ENCODE peak calls at places on chromosomes 1 and 21, in six cellular contexts. L is IMR-90, T is breast epithelium, O is ovary, P is K562, R is GM12891. M is an unnamed sample.

GRCh38 chr1:8077602-8078001 is 51.5 kb upstream of the ERRFI1 start:
- DNase-seq in R (no peak), P (peak), T (no peak), L (no peak), O (no peak), M (no peak)

GRCh38 chr1:33275200-33275599 is 18.9 kb downstream of the ZNF362 start:
- DNase-seq in R (no peak), T (peak), O (no peak), L (no peak), P (peak), M (no peak)

GRCh38 chr1:24641646-24642151 is 1.4 kb upstream of the SRRM1 start:
- DNase-seq in T (no peak), P (peak), O (peak), L (peak), R (no peak), M (peak)

GRCh38 chr1:22471610-22472009 is 20.0 kb downstream of the ZBTB40 start:
- DNase-seq in T (no peak), L (no peak), O (no peak), P (no peak), R (no peak), M (no peak)

GRCh38 chr1:204092632-204093420 is 19.9 kb downstream of the SOX13 start:
- DNase-seq in L (no peak), O (no peak), T (no peak), P (no peak), R (no peak), M (no peak)

GRCh38 chr1:42335809-42336518 is 929 bp upstream of the FOXJ3 start:
- DNase-seq in L (peak), P (no peak), O (peak), R (no peak), T (no peak), M (peak)

GRCh38 chr1:173056355-173056754 is 5.6 kb upstream of the TNFSF18 start:
- DNase-seq in O (no peak), R (no peak), L (no peak), T (no peak), P (no peak), M (no peak)

GRCh38 chr1:217946581-217946980 is 315.4 kb downstream of the SPATA17 start:
- DNase-seq in T (no peak), L (no peak), P (no peak), O (no peak), R (no peak), M (no peak)

GRCh38 chr1:26602378-26602959 is 72.9 kb downstream of the RPS6KA1 start:
- DNase-seq in L (peak), T (no peak), P (peak), O (peak), R (no peak), M (no peak)

GRCh38 chr1:234734412-234734835 is 124.4 kb upstream of the IRF2BP2 start:
- DNase-seq in L (no peak), O (no peak), R (no peak), T (no peak), P (no peak), M (no peak)

GRCh38 chr21:30839304-30839703 is 9.7 kb upstream of the KRTAP7-1 start:
- DNase-seq in T (no peak), R (no peak), P (peak), L (no peak), O (no peak), M (peak)

GRCh38 chr1:59057211-59057694 is 239.6 kb upstream of the FGGY start:
- DNase-seq in O (peak), L (peak), T (peak), R (no peak), P (no peak), M (no peak)

GRCh38 chr1:234672349-234673135 is 62.6 kb upstream of the IRF2BP2 start:
- DNase-seq in L (no peak), O (no peak), T (no peak), R (no peak), P (no peak), M (no peak)

GRCh38 chr21:34693192-34693810 is 24.5 kb downstream of the CLIC6 start:
- DNase-seq in P (peak), O (no peak), L (peak), R (no peak), T (no peak), M (peak)

GRCh38 chr1:32741417-32742131 is 39.0 kb upstream of the SYNC start:
- DNase-seq in P (peak), R (peak), L (no peak), O (no peak), T (no peak), M (peak)

GRCh38 chr1:31238986-31239613 is 587 bp downstream of the NKAIN1 start:
- DNase-seq in O (no peak), T (no peak), R (no peak), P (no peak), L (no peak), M (no peak)

GRCh38 chr1:25486602-25487001 is 55.9 kb downstream of the MACO1 start:
- DNase-seq in L (peak), T (no peak), R (no peak), P (no peak), O (no peak), M (no peak)

GRCh38 chr1:151504759-151505158 is 6.4 kb upstream of the CGN start:
- DNase-seq in L (no peak), P (no peak), O (no peak), T (no peak), R (no peak), M (no peak)

GRCh38 chr1:244450597-244451538 is 841 bp downstream of the ADSS2 start:
- DNase-seq in O (peak), R (peak), L (peak), P (peak), T (peak), M (peak)

GRCh38 chr1:239478069-239478468 is 91.7 kb downstream of the CHRM3 start:
- DNase-seq in P (no peak), O (no peak), R (no peak), L (no peak), T (no peak), M (no peak)

GRCh38 chr1:46523556-46524443 is 27.6 kb downstream of the KNCN start:
- DNase-seq in L (no peak), T (no peak), O (no peak), P (peak), R (no peak), M (no peak)

GRCh38 chr1:115158181-115158580 is 68.9 kb upstream of the TSPAN2 start:
- DNase-seq in O (peak), L (peak), P (no peak), R (no peak), T (no peak), M (no peak)

GRCh38 chr1:22142315-22143064 is 407 bp downstream of the WNT4 start:
- DNase-seq in O (peak), R (peak), P (peak), T (no peak), L (no peak), M (peak)

GRCh38 chr1:67738401-67738800 is 53.4 kb downstream of the GADD45A start:
- DNase-seq in L (no peak), P (no peak), O (no peak), T (no peak), R (no peak), M (no peak)
- TF ChIP-seq POLR2A in L (no peak), P (no peak), O (no peak), T (no peak), R (no peak), M (no peak)

DNA sequence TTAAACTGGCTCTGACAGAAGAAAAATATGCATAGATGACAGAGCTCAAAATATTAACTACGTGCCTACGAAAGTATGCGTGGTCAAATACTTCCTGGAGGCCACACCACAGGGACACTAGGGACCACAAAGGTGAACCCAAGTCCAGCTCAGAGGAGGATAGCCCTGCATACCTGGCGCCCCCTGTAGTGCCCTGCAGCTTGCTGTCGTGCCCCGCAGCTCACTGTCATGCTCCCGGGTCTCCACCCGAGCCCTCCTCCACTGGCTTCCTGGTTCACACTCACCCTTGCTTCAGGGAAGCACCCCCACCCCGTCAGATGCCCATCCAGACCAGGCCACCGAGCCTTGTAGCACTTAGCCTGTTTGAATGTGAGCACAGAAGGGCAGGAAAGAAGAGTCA is 16.7 kb upstream of the NADK start:
- DNase-seq in P (no peak), L (no peak), T (no peak), O (no peak), R (no peak), M (no peak)
- TF ChIP-seq POLR2A in P (no peak), L (no peak), T (no peak), O (no peak), R (no peak), M (no peak)

DNA sequence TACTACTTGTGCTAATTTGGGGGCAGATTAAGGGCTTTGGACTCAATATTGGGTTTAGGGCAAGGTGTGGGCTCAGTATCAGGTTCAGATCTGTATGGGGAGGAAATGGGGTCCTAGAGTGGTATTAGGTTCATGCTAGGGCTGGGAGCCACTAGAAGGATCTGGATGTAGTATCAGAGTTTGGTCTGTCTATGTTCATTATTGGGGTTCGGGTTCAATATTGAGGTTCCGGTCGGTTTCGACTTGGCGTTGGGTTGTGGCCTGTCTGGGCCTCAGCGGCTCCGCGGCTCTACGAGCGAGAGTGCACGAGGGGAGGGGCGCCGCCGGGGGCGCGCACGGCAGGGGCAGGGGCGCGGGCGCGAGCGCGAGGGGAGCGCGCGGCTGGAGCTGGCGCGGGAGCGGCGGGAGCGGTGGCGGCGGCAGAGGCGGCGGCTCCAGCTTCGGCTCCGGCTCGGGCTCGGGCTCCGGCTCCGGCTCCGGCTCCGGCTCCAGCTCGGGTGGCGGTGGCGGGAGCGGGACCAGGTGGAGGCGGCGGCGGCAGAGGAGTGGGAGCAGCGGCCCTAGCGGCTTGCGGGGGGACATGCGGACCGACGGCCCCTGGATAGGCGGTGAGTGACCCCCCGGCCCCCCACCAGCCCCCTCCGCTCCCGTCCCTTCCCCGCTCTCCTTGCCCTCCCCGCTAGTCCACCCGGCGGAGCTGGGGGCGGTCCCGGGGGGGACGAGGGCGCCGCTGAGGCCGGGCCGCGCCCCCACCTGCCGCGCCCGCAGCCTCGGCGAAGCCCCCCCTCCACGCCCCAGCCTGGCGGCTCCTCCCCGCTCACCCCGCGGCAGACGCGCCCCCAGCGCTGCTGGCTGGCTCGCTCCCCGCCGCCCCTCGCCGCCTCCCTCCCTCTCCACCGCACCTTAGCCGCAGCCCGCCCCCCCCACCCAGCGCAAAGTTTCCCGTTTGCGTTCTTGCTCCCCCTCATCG is at the start of gene PTPRF:
- DNase-seq in L (peak), O (peak), R (no peak), T (peak), P (peak), M (peak)
- TF ChIP-seq POLR2A in L (no peak), O (peak), R (no peak), T (no peak), P (no peak), M (peak)

GRCh38 chr1:16183765-16184556 is 28.1 kb upstream of the EPHA2 start:
- DNase-seq in O (no peak), L (no peak), T (no peak), R (no peak), P (no peak), M (no peak)
- TF ChIP-seq POLR2A in O (no peak), L (no peak), T (no peak), R (no peak), P (no peak), M (no peak)

DNA sequence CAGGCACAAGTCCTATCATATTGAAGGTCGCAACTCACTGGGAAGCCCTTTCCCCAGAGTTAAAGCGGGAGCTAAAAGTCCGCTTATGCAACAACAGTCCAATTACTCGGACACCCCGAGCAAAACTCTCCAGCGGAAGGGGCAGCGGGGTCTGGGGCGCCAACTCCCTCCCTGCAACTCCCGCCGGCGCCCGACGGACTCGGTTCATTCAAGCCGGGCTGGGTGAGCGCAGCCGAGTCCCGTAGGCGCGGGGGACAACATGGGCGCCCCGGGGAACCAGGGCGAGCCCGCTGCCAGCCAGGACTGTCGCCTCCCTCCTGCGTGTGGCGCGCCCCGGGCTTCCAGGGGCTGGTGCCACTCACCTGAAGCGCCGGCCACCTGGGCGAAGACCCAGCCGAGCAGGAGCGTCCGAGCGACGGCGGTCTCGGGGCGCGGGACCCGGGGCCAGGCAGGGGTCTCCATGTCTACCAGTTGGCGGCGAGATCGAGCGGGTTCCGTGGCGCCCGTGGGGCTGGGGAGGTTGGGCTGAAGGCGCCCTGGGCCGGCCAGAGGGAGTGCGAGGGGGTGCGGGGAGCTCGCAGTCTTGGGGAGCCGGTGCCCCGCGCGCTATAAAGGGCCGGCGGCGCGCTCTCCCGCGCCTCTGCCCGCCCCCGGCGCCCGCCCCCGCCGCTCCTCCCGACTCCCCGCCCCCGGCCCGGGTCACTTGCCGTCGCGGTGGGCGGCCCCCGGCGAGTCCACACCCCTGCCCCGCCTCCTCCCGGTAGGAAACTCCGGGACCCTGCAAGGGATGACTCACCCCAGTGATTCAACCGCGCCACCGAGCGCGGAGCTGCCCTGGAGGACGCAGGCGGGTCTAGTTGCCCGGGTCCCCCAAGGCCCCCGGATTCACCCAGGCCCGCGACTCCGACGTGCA is at the start of gene F3:
- DNase-seq in R (peak), P (peak), O (peak), L (peak), T (peak), M (peak)
- TF ChIP-seq POLR2A in R (no peak), P (no peak), O (peak), L (peak), T (peak), M (peak)

GRCh38 chr1:214076004-214076320 is 88.2 kb downstream of the PROX1 start:
- DNase-seq in P (no peak), L (no peak), T (no peak), O (no peak), R (no peak), M (no peak)

GRCh38 chr1:214076341-214077035 is 88.7 kb downstream of the PROX1 start:
- DNase-seq in L (no peak), O (no peak), T (no peak), R (no peak), P (no peak), M (no peak)

GRCh38 chr1:214074477-214074876 is 86.7 kb downstream of the PROX1 start:
- DNase-seq in P (no peak), O (no peak), R (no peak), L (no peak), T (no peak), M (no peak)

GRCh38 chr1:214075305-214076003 is 87.7 kb downstream of the PROX1 start:
- DNase-seq in R (no peak), T (no peak), O (no peak), P (no peak), L (no peak), M (no peak)

GRCh38 chr1:214078950-214079349 is 91.2 kb downstream of the PROX1 start:
- DNase-seq in O (no peak), T (no peak), P (no peak), R (no peak), L (no peak), M (no peak)
- TF ChIP-seq POLR2A in O (no peak), T (no peak), P (no peak), R (no peak), L (no peak), M (no peak)

GRCh38 chr1:6700853-6701436 is 671 bp downstream of the DNAJC11 start:
- DNase-seq in T (no peak), P (peak), O (no peak), R (no peak), L (no peak), M (no peak)

GRCh38 chr1:6704746-6705145 is 3.1 kb upstream of the DNAJC11 start:
- DNase-seq in L (no peak), T (no peak), P (no peak), O (no peak), R (no peak), M (no peak)

GRCh38 chr1:6703016-6703415 is 1.4 kb upstream of the DNAJC11 start:
- DNase-seq in R (no peak), P (no peak), L (peak), T (no peak), O (no peak), M (no peak)

GRCh38 chr1:6695861-6696260 is 5.8 kb downstream of the DNAJC11 start:
- DNase-seq in R (no peak), P (no peak), L (peak), T (no peak), O (no peak), M (no peak)

DNA sequence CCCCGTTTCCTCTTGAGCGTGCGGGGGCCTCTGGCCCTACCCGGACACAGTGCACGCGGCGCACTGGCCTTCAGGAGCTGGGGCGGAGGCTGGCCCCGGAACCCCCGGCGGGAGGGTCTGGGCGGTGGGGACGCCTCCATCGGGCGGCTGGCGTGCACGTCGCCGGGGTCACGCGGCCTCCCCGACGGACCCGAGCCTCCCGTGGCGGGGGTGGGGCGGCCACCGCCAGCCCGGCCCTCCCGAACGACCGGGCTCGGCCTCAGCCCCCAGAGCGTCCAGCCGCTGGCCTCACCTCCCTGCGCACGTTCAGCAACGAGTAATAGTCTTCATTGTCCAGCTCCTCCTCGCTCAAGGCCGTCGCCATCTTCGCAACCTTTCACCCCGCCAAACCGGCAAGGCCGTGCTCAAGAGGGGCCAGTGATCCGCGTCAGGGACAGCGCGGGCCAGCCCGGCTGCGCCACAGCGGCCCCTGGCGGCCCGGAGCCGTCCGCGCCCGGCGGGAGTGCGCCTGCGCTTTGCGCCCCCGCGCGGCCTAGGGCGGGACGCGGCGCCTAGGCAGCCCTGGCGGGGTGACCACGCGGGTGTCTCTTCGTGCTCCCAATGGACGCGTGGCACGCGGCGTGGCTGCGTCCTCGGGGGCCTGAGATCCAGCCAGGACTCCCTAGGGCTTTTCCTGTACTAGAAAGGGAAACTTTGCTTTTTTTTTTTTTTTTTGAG is at the start of gene DNAJC11:
- DNase-seq in R (peak), L (peak), O (peak), T (peak), P (peak), M (peak)
- TF ChIP-seq POLR2A in R (peak), L (peak), O (no peak), T (no peak), P (peak), M (peak)

GRCh38 chr1:85275701-85276289 is 637 bp downstream of the BCL10 start:
- DNase-seq in L (peak), O (no peak), T (no peak), P (no peak), R (no peak), M (no peak)

GRCh38 chr1:85276290-85277026 is at the start of gene BCL10:
- DNase-seq in P (peak), T (peak), R (peak), O (peak), L (peak), M (peak)

GRCh38 chr1:85277027-85277625 is 694 bp upstream of the BCL10 start:
- DNase-seq in O (no peak), P (no peak), R (no peak), T (no peak), L (no peak), M (no peak)

GRCh38 chr1:85273397-85273796 is 3.0 kb downstream of the BCL10 start:
- DNase-seq in L (no peak), T (no peak), R (no peak), P (no peak), O (no peak), M (no peak)

GRCh38 chr1:85274969-85275453 is 1.4 kb downstream of the BCL10 start:
- DNase-seq in P (peak), O (no peak), R (no peak), L (peak), T (no peak), M (no peak)
- TF ChIP-seq POLR2A in P (no peak), O (no peak), R (no peak), L (peak), T (no peak), M (no peak)